ENCODE peak calls at places on chromosomes 1 and 21, in four cellular contexts. Z is IMR-90, P is K562, M is GM12878. U is an unnamed sample.

GRCh38 chr1:172977296-172978027 is 73.3 kb downstream of the TNFSF18 start:
- DNase-seq in P (no peak), Z (no peak), M (no peak), U (no peak)

GRCh38 chr1:156866679-156867015 is 6.0 kb downstream of the NTRK1 start:
- DNase-seq in Z (no peak), M (no peak), P (peak; percentile 60), U (no peak)

GRCh38 chr21:25092441-25093011 is 514.8 kb downstream of the MRPL39 start:
- DNase-seq in P (no peak), M (no peak), Z (no peak), U (no peak)

GRCh38 chr1:47824297-47824696 is 172.9 kb downstream of the TRABD2B start:
- DNase-seq in M (no peak), P (no peak), Z (no peak), U (no peak)

GRCh38 chr1:70891444-70891843 is 156.2 kb downstream of the PTGER3 start:
- DNase-seq in Z (no peak), M (no peak), P (no peak), U (no peak)

GRCh38 chr1:180167021-180167701 is 12.5 kb downstream of the QSOX1 start:
- DNase-seq in Z (no peak), M (no peak), P (no peak), U (no peak)

GRCh38 chr1:7117599-7118281 is 332.5 kb downstream of the CAMTA1 start:
- DNase-seq in Z (peak; percentile 94), M (no peak), P (peak; percentile 13), U (peak; percentile 55)

GRCh38 chr1:192732787-192733186 is 76.1 kb upstream of the RGS2 start:
- DNase-seq in M (no peak), Z (no peak), P (peak; percentile 11), U (peak; percentile 57)

GRCh38 chr1:94734963-94735899 is 84.9 kb upstream of the SLC44A3 start:
- DNase-seq in M (no peak), Z (peak; percentile 80), P (peak; percentile 20), U (no peak)

GRCh38 chr1:74652711-74653131 is 20.9 kb downstream of the ERICH3 start:
- DNase-seq in Z (peak; percentile 79), M (peak; percentile 83), P (no peak), U (no peak)

DNA sequence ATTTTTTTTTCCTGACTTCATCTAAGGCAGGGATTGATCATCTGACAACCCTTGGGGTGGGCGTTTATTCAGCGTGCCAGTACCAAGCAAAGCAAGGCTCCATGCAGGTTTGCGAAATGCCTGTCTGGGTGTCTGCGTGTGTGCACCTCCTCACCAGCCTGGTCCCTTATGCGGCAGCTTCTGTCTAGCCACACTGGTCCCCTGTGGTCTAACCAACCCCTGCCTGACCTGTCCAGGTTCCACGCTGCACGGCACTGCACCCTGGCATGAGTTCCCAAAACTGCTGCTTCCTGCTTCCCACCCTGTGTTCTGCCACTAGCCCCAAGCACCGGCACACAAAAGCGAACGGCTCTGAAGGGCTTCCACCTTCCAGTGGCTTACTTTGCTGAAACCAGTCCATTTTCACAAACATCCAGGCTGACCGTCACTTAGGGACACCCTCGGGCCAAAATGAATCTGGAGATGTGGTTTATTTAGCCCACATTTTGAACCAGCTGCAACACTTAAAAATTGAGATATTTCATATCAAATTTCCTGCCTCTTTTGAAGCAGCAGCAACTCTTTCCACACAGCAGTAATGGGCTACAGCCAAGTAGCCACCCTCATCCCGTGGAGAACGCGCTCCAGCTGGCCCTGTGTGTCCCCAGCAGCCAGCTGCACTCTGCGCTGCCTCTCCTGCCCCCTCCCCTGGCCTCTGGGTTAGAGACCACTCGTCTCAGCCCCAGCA is 55.7 kb downstream of the HLCS start:
- DNase-seq in P (no peak), M (no peak), Z (peak; percentile 81), U (peak; percentile 86)
- TF ChIP-seq ELK1 in P (no peak), M (no peak), Z (no peak), U (no peak)

GRCh38 chr1:39754906-39755504 is 16.1 kb downstream of the OXCT2 start:
- DNase-seq in P (no peak), Z (no peak), M (no peak), U (no peak)
- TF ChIP-seq ELK1 in P (no peak), Z (no peak), M (no peak), U (no peak)

DNA sequence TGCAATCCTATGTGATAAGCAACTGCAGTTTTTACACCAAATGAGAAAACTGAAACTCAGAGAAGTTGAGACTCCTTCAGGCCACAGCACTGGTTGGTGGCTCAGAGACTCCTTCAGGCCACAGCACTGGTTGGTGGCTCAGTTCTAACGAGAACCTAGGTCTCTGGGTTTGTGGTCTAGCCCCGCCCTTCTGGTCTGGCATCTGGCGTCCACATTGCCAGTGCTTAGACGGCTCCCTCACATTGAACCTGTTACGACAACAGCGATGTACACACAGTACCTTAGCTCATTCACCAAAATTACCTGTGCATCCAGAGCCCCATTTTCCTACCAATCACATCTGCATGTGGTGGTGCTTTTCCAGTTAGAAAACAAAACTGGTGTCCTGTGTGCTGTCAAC is 66.1 kb downstream of the NID1 start:
- DNase-seq in P (no peak), Z (no peak), M (peak; percentile 74), U (no peak)
- TF ChIP-seq ELK1 in P (no peak), Z (no peak), M (no peak), U (no peak)

DNA sequence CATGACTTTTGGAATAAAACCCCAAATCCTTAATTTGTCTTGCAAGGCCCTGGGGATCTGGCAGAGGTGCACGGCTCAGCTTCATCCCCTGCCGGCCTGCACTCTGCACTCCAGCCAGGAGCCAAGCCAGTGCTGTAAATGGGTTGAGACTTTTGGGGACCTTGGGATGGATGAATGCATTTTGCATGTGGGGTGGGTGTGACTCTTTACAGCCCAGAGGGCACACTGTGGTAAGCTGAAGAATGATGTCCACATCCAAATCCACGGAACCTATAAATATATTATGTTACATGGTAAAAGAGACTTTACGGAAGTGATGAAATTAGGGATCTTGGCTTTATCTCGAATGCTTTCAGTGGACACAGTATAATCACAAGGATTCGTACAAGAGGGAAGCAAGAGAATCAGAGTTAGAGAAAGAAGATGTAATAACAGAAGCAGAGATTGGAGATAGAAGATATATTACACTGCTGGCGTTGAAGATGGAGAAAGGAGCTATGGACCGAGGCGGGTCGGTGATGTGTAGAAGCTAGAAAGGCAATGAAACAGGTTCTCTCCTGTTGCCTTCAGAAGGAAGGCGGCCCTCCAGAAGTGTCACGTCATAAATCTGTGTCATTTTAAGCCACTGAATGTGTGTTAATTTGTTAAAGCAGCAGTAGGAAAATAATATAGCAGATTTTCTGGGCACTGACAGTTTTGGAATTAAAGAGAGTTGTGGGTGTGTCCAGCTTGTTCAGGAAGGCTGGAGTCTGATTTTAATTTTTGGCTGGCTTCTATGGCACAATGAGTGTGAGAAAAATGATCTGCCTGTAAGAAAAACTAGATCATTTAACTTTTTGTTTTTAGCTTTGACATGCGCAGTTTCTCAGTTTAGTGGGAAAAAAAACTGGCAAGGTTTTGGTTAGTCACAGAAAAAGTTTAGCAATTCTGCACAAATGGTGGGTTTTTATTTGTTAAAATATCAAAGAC is 177.6 kb downstream of the EDEM3 start:
- DNase-seq in P (no peak), Z (no peak), M (no peak), U (no peak)
- TF ChIP-seq ELK1 in P (no peak), Z (no peak), M (no peak), U (no peak)

GRCh38 chr1:181179980-181180964 is 91.8 kb downstream of the IER5 start:
- DNase-seq in M (peak; percentile 4), P (no peak), Z (peak; percentile 84), U (no peak)
- TF ChIP-seq ELK1 in M (no peak), P (no peak), Z (no peak), U (no peak)

GRCh38 chr1:19955529-19956170 is 23.8 kb downstream of the PLA2G2A start:
- DNase-seq in Z (no peak), M (no peak), P (no peak), U (no peak)
- TF ChIP-seq ELK1 in Z (no peak), M (no peak), P (no peak), U (no peak)

GRCh38 chr1:154866995-154867795 is 2.9 kb downstream of the KCNN3 start:
- DNase-seq in P (no peak), Z (peak; percentile 85), M (no peak), U (peak; percentile 44)
- TF ChIP-seq ELK1 in P (no peak), Z (no peak), M (no peak), U (no peak)

GRCh38 chr1:175287849-175288248 is 95.3 kb upstream of the KIAA0040 start:
- DNase-seq in Z (no peak), P (no peak), M (no peak), U (no peak)
- TF ChIP-seq ELK1 in Z (no peak), P (no peak), M (no peak), U (no peak)

U was measured in A549.